ENCODE peak calls at places on chromosomes 16 and 17, in eight cellular contexts. A, U, Z, D, S, W, O and V are unnamed samples.

GRCh38 chr16:77169650-77170236 is 21.2 kb upstream of the MON1B start:
- DNase-seq in A (peak; percentile 12), U (peak; percentile 23), Z (peak; percentile 9), D (no peak), S (peak; percentile 33), W (peak; percentile 62), O (no peak), V (peak; percentile 37)

GRCh38 chr16:70495425-70496182 is 27.8 kb downstream of the COG4 start:
- DNase-seq in A (no peak), U (no peak), Z (no peak), D (no peak), S (no peak), W (no peak), O (no peak), V (no peak)

GRCh38 chr17:77436481-77436880 is 295.7 kb downstream of the SEC14L1 start:
- DNase-seq in A (no peak), U (no peak), Z (no peak), D (no peak), S (no peak), W (no peak), O (no peak), V (no peak)

GRCh38 chr17:34257299-34257985 is 2.4 kb downstream of the CCL2 start:
- DNase-seq in A (no peak), U (no peak), Z (no peak), D (no peak), S (no peak), W (no peak), O (no peak), V (no peak)

GRCh38 chr16:59355704-59356103 is 621.6 kb upstream of the GOT2 start:
- DNase-seq in A (no peak), U (no peak), Z (no peak), D (no peak), S (no peak), W (no peak), O (no peak), V (no peak)

GRCh38 chr16:86974120-86974519 is 343.1 kb downstream of the C16orf95 start:
- DNase-seq in A (no peak), U (no peak), Z (no peak), D (no peak), S (no peak), W (no peak), O (peak; percentile 20), V (no peak)

GRCh38 chr16:4301177-4301576 is 14.7 kb upstream of the GLIS2 start:
- DNase-seq in A (no peak), U (no peak), Z (no peak), D (no peak), S (no peak), W (no peak), O (no peak), V (no peak)

GRCh38 chr17:70074991-70075390 is at the start of gene KCNJ16:
- DNase-seq in A (no peak), U (peak; percentile 43), Z (no peak), D (no peak), S (no peak), W (peak; percentile 89), O (no peak), V (no peak)

GRCh38 chr17:17758443-17758842 is 77.2 kb downstream of the RAI1 start:
- DNase-seq in A (no peak), U (no peak), Z (no peak), D (no peak), S (no peak), W (no peak), O (no peak), V (peak; percentile 73)

GRCh38 chr16:84013787-84014569 is 28.6 kb downstream of the SLC38A8 start:
- DNase-seq in A (peak; percentile 37), U (peak; percentile 92), Z (no peak), D (no peak), S (peak; percentile 50), W (peak; percentile 79), O (peak; percentile 87), V (peak; percentile 76)

GRCh38 chr16:87713469-87714229 is 52.1 kb downstream of the KLHDC4 start:
- DNase-seq in A (peak; percentile 66), U (no peak), Z (no peak), D (no peak), S (no peak), W (no peak), O (no peak), V (peak; percentile 94)

GRCh38 chr17:57518587-57519118 is 226.4 kb downstream of the CCDC182 start:
- DNase-seq in A (no peak), U (no peak), Z (no peak), D (no peak), S (no peak), W (peak; percentile 44), O (no peak), V (peak; percentile 40)

GRCh38 chr16:72937360-72937759 is 110.6 kb downstream of the ZFHX3 start:
- DNase-seq in A (no peak), U (no peak), Z (no peak), D (no peak), S (no peak), W (no peak), O (no peak), V (no peak)

GRCh38 chr16:11668590-11669379 is 530 bp downstream of the SNN start:
- DNase-seq in A (no peak), U (no peak), Z (no peak), D (no peak), S (no peak), W (no peak), O (no peak), V (no peak)

GRCh38 chr17:80063815-80064585 is 27.6 kb downstream of the CCDC40 start:
- DNase-seq in A (no peak), U (peak; percentile 56), Z (peak; percentile 25), D (peak; percentile 81), S (peak; percentile 89), W (no peak), O (peak; percentile 72), V (no peak)

GRCh38 chr16:25064967-25065366 is 46.6 kb upstream of the LCMT1 start:
- DNase-seq in A (no peak), U (no peak), Z (no peak), D (no peak), S (no peak), W (no peak), O (no peak), V (no peak)

GRCh38 chr16:88931936-88932335 is 45.1 kb downstream of the CBFA2T3 start:
- DNase-seq in A (no peak), U (no peak), Z (no peak), D (no peak), S (no peak), W (no peak), O (no peak), V (no peak)

GRCh38 chr17:49576121-49576905 is 642 bp downstream of the NXPH3 start:
- DNase-seq in A (no peak), U (no peak), Z (peak; percentile 40), D (peak; percentile 80), S (peak; percentile 51), W (peak; percentile 86), O (no peak), V (no peak)

GRCh38 chr16:77553130-77553529 is 118.3 kb upstream of the ADAMTS18 start:
- DNase-seq in A (no peak), U (no peak), Z (no peak), D (no peak), S (no peak), W (no peak), O (no peak), V (no peak)

GRCh38 chr17:27329146-27329805 is 35.4 kb downstream of the WSB1 start:
- DNase-seq in A (no peak), U (no peak), Z (no peak), D (no peak), S (no peak), W (no peak), O (no peak), V (no peak)

GRCh38 chr17:27333410-27333980 is 39.6 kb downstream of the WSB1 start:
- DNase-seq in A (no peak), U (no peak), Z (no peak), D (no peak), S (no peak), W (no peak), O (no peak), V (no peak)

GRCh38 chr17:27332052-27332403 is 38.1 kb downstream of the WSB1 start:
- DNase-seq in A (no peak), U (no peak), Z (no peak), D (no peak), S (no peak), W (no peak), O (no peak), V (no peak)

GRCh38 chr17:27336217-27336616 is 42.3 kb downstream of the WSB1 start:
- DNase-seq in A (no peak), U (no peak), Z (no peak), D (no peak), S (no peak), W (no peak), O (peak; percentile 70), V (no peak)

GRCh38 chr17:27332485-27333409 is 38.8 kb downstream of the WSB1 start:
- DNase-seq in A (peak; percentile 65), U (peak; percentile 98), Z (peak; percentile 95), D (peak; percentile 100), S (peak; percentile 98), W (peak; percentile 99), O (peak; percentile 99), V (no peak)
- H3K4me3 ChIP-seq in A (peak overlapping the region; percentile 72), U (peak overlapping the region; percentile 67), Z (peak overlapping the region; percentile 67), D (peak overlapping the region; percentile 30), S (peak overlapping the region; percentile 58), W (peak overlapping the region; percentile 44), O (peak overlapping the region; percentile 61), V (no peak overlapping the region)

DNA sequence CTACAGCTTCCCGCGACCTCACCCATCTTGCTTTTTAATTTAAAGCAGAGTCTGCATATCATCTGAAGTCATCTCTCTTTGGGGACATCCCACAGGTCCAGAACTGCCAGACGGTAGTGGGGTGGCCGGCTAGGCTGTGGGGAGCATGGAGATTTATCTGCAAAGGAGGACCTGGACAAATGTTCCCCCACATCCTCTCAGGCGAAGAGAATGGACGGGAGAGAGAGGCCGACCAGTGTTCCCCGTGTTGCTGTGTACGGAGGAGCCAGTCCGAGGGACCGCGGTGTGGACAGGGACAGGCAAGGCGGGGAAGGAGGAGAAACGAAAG is 663 bp upstream of the MT1M start:
- DNase-seq in A (no peak), U (no peak), Z (no peak), D (no peak), S (no peak), W (no peak), O (no peak), V (no peak)
- H3K4me3 ChIP-seq in A (no peak overlapping the region), U (peak overlapping the region; percentile 58), Z (peak overlapping the region; percentile 60), D (peak overlapping the region; percentile 19), S (peak overlapping the region; percentile 46), W (peak overlapping the region; percentile 26), O (peak overlapping the region; percentile 61), V (no peak overlapping the region)

GRCh38 chr17:82698974-82699442 is 510 bp upstream of the RAB40B start:
- DNase-seq in A (no peak), U (no peak), Z (no peak), D (no peak), S (peak; percentile 7), W (no peak), O (peak; percentile 54), V (no peak)
- H3K4me3 ChIP-seq in A (peak overlapping the region; percentile 83), U (peak overlapping the region; percentile 74), Z (peak overlapping the region; percentile 65), D (peak overlapping the region; percentile 20), S (peak overlapping the region; percentile 70), W (peak overlapping the region; percentile 69), O (peak overlapping the region; percentile 76), V (peak overlapping the region; percentile 49)

DNA sequence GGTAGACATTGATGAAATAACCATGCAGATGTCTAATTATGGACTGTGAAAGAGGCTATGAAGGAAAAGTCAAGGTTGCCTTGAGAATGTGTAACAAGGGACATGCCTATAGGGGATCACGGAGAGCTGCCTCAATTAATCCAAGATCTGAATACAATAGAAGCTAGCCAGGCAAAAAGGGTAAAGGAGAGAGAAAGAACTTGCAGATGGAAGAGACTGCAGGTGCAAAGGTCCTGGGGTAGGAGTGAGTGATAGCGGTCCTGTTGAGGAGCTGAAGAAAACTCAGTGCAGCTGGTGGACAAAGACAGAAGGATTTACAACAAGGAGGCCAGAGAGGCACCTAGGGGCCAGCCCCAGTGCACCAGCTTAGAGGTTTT is 15.9 kb upstream of the TNS4 start:
- DNase-seq in A (no peak), U (no peak), Z (no peak), D (no peak), S (no peak), W (no peak), O (no peak), V (no peak)
- H3K4me3 ChIP-seq in A (peak overlapping the region; percentile 53), U (no peak overlapping the region), Z (no peak overlapping the region), D (no peak overlapping the region), S (no peak overlapping the region), W (no peak overlapping the region), O (no peak overlapping the region), V (peak overlapping the region; percentile 48)